ENCODE peak calls at places on chromosomes 4 and X, in four cellular contexts. U is AG04450, F is uterus, C is left lung. P is an unnamed sample. For H3K9me3, the result is how much of the 10 kb centered on the place peaks cover.

GRCh38 chr4:10186228-10187214 is 69.9 kb upstream of the WDR1 start:
- DNase-seq in U (no peak), F (no peak), C (no peak), P (no peak)

GRCh38 chr4:174930895-174931294 is 12.7 kb downstream of the ADAM29 start:
- DNase-seq in U (no peak), F (no peak), C (no peak), P (no peak)

GRCh38 chrX:65581661-65582339 is 47.2 kb upstream of the LAS1L start:
- DNase-seq in U (peak), F (peak), C (peak), P (peak)

GRCh38 chr4:118968006-118968405 is 79.4 kb downstream of the SYNPO2 start:
- DNase-seq in U (no peak), F (peak), C (peak), P (peak)

GRCh38 chr4:185716008-185716976 is 95.7 kb downstream of the SORBS2 start:
- DNase-seq in U (no peak), F (no peak), C (peak), P (no peak)

GRCh38 chr4:153205757-153206156 is 1.5 kb downstream of the TRIM2 start:
- DNase-seq in U (no peak), F (no peak), C (peak), P (peak)

GRCh38 chr4:103645991-103646390 is 73.8 kb downstream of the TACR3 start:
- DNase-seq in U (no peak), F (no peak), C (no peak), P (no peak)

GRCh38 chrX:153926863-153927685 is 1.0 kb upstream of the ARHGAP4 start:
- DNase-seq in U (no peak), F (no peak), C (peak), P (no peak)

GRCh38 chrX:29617276-29617675 is 598.1 kb upstream of the MAGEB2 start:
- DNase-seq in U (no peak), F (no peak), C (no peak), P (peak)

GRCh38 chr4:1767058-1767769 is 25.9 kb upstream of the FGFR3 start:
- DNase-seq in U (no peak), F (no peak), C (no peak), P (no peak)

GRCh38 chr4:83320548-83320947 is 14.1 kb downstream of the HPSE start:
- DNase-seq in U (no peak), F (no peak), C (peak), P (no peak)

GRCh38 chr4:57064811-57065711 is 45.1 kb downstream of the IGFBP7 start:
- DNase-seq in U (peak), F (peak), C (peak), P (peak)

GRCh38 chrX:108034725-108035124 is 10.1 kb upstream of the VSIG1 start:
- DNase-seq in U (no peak), F (no peak), C (no peak), P (no peak)

GRCh38 chr4:6331018-6331417 is 61.4 kb downstream of the WFS1 start:
- DNase-seq in U (no peak), F (no peak), C (no peak), P (peak)

GRCh38 chrX:39689374-39690104 is 408.2 kb downstream of the BCOR start:
- DNase-seq in U (no peak), F (no peak), C (no peak), P (no peak)

GRCh38 chr4:153467897-153468262 is 1.7 kb downstream of the TMEM131L start:
- DNase-seq in U (no peak), F (no peak), C (no peak), P (no peak)

GRCh38 chrX:124373348-124373747 is 27.0 kb downstream of the SH2D1A start:
- DNase-seq in U (no peak), F (no peak), C (no peak), P (no peak)
- H3K9me3 ChIP-seq in U (under half), F (under half), C (under half), P (under half)

GRCh38 chrX:71285929-71286328 is 2.5 kb downstream of the NONO start:
- DNase-seq in U (no peak), F (no peak), C (no peak), P (no peak)

GRCh38 chrX:71283409-71284143 is at the start of gene NONO:
- DNase-seq in U (peak), F (peak), C (peak), P (peak)

GRCh38 chrX:71282514-71283408 is 674 bp upstream of the NONO start:
- DNase-seq in U (no peak), F (no peak), C (no peak), P (peak)
- H3K4me3 ChIP-seq in U (peak), F (peak), C (peak), P (peak)

GRCh38 chrX:76555816-76556215 is 128.3 kb downstream of the MAGEE1 start:
- DNase-seq in U (no peak), F (no peak), C (no peak), P (no peak)

GRCh38 chrX:76550016-76550415 is 122.5 kb downstream of the MAGEE1 start:
- DNase-seq in U (no peak), F (no peak), C (no peak), P (no peak)

DNA sequence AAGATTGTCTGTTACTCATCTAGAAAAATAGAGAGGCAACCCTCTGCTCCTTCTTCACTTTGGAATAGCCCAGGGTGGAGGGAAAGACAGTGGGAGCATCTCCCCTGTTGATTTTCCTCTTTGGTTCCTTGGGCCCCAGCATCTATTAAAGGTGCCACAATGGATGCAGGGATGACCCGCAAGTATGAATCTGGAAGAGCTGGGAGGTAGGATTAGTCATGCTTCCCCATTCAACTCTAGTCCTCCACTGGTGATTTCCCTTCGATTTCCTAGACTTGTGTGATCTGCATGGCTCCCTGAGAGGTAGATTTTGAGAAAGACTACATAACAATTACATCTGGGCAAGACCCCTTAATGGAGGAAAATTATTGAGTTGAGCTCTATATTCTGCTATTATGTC is 127.8 kb downstream of the MAGEE1 start:
- DNase-seq in U (no peak), F (no peak), C (no peak), P (no peak)
- H3K9me3 ChIP-seq in U (under half), F (under half), C (under half), P (under half)

GRCh38 chr4:142315999-142316398 is 530.1 kb downstream of the INPP4B start:
- DNase-seq in U (no peak), F (no peak), C (no peak), P (no peak)

GRCh38 chr4:142316913-142317312 is 529.2 kb downstream of the INPP4B start:
- DNase-seq in U (no peak), F (no peak), C (no peak), P (no peak)

GRCh38 chr4:142314183-142314582 is 531.9 kb downstream of the INPP4B start:
- DNase-seq in U (no peak), F (no peak), C (no peak), P (no peak)

GRCh38 chr4:142312391-142312790 is 533.7 kb downstream of the INPP4B start:
- DNase-seq in U (no peak), F (no peak), C (no peak), P (no peak)

DNA sequence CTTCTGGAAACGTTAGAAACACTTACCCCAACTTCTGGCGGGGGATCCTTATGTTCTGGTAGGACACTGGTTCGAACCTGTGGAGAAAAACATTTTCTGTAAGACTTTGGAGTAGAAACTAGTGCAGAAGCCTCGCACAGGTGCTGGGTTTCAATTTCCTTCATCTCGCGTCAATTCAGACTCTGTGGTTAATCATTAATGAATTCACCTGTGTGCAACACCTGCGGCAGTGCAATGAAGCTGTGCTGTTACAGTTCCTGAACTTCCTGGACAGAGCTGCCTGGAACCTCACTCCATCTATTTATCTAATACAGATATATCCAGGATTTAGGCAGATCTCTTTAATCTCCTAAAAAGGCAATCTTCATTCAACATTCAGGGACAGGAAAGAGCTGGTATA is 531.4 kb downstream of the INPP4B start:
- DNase-seq in U (no peak), F (no peak), C (no peak), P (no peak)
- H3K4me3 ChIP-seq in U (no peak), F (no peak), C (no peak), P (no peak)